ENCODE peak calls at places on chromosome 5, in eight cellular contexts. One of them, this sample, is unnamed.
A peak's percentile ranks its signal among the peaks of the same experiment; 100 is the strongest.

GRCh38 chr5:98978528-98978927 is 49.7 kb upstream of the CHD1 start:
- DNase-seq in cardiac muscle cell: no peak
- DNase-seq in lower lobe of right lung: no peak
- DNase-seq in DND-41: no peak
- DNase-seq in Peyer's patch: no peak
- DNase-seq in BJ: no peak
- DNase-seq in progenitor cell of endocrine pancreas: no peak
- DNase-seq in NB4: no peak
- DNase-seq in this sample: no peak

GRCh38 chr5:132498152-132498551 is 7.6 kb upstream of the IRF1 start:
- DNase-seq in NB4: no peak
- DNase-seq in lower lobe of right lung: no peak
- DNase-seq in progenitor cell of endocrine pancreas: no peak
- DNase-seq in Peyer's patch: peak; percentile 50
- DNase-seq in cardiac muscle cell: no peak
- DNase-seq in DND-41: no peak
- DNase-seq in BJ: no peak
- DNase-seq in this sample: no peak

GRCh38 chr5:129771058-129771838 is 23.4 kb downstream of the MINAR2 start:
- DNase-seq in cardiac muscle cell: peak; percentile 80
- DNase-seq in DND-41: peak; percentile 52
- DNase-seq in lower lobe of right lung: no peak
- DNase-seq in progenitor cell of endocrine pancreas: peak; percentile 34
- DNase-seq in NB4: peak; percentile 62
- DNase-seq in Peyer's patch: no peak
- DNase-seq in BJ: no peak
- DNase-seq in this sample: peak; percentile 34

GRCh38 chr5:149303210-149303609 is 31.6 kb downstream of the AFAP1L1 start:
- DNase-seq in Peyer's patch: no peak
- DNase-seq in BJ: no peak
- DNase-seq in DND-41: no peak
- DNase-seq in NB4: no peak
- DNase-seq in progenitor cell of endocrine pancreas: no peak
- DNase-seq in lower lobe of right lung: no peak
- DNase-seq in cardiac muscle cell: no peak
- DNase-seq in this sample: no peak

GRCh38 chr5:172414618-172415599 is 39.4 kb downstream of the SH3PXD2B start:
- DNase-seq in BJ: no peak
- DNase-seq in DND-41: no peak
- DNase-seq in progenitor cell of endocrine pancreas: no peak
- DNase-seq in Peyer's patch: no peak
- DNase-seq in NB4: no peak
- DNase-seq in lower lobe of right lung: no peak
- DNase-seq in cardiac muscle cell: no peak
- DNase-seq in this sample: no peak

GRCh38 chr5:156147948-156148285 is 179.0 kb upstream of the SGCD start:
- DNase-seq in DND-41: no peak
- DNase-seq in lower lobe of right lung: no peak
- DNase-seq in Peyer's patch: no peak
- DNase-seq in NB4: no peak
- DNase-seq in BJ: peak; percentile 20
- DNase-seq in cardiac muscle cell: no peak
- DNase-seq in progenitor cell of endocrine pancreas: no peak
- DNase-seq in this sample: no peak

GRCh38 chr5:14630706-14631105 is 33.8 kb upstream of the OTULIN start:
- DNase-seq in cardiac muscle cell: no peak
- DNase-seq in NB4: no peak
- DNase-seq in DND-41: no peak
- DNase-seq in BJ: no peak
- DNase-seq in Peyer's patch: no peak
- DNase-seq in lower lobe of right lung: no peak
- DNase-seq in progenitor cell of endocrine pancreas: no peak
- DNase-seq in this sample: no peak

GRCh38 chr5:80125022-80125961 is 90.1 kb downstream of the THBS4 start:
- DNase-seq in BJ: no peak
- DNase-seq in lower lobe of right lung: no peak
- DNase-seq in progenitor cell of endocrine pancreas: no peak
- DNase-seq in NB4: no peak
- DNase-seq in DND-41: no peak
- DNase-seq in Peyer's patch: no peak
- DNase-seq in cardiac muscle cell: no peak
- DNase-seq in this sample: peak; percentile 59

GRCh38 chr5:132226516-132227234 is 978 bp downstream of the P4HA2 start:
- DNase-seq in lower lobe of right lung: no peak
- DNase-seq in BJ: no peak
- DNase-seq in Peyer's patch: no peak
- DNase-seq in DND-41: no peak
- DNase-seq in cardiac muscle cell: no peak
- DNase-seq in NB4: no peak
- DNase-seq in progenitor cell of endocrine pancreas: no peak
- DNase-seq in this sample: no peak

GRCh38 chr5:39164016-39164415 is 55.3 kb downstream of the FYB1 start:
- DNase-seq in DND-41: peak; percentile 70
- DNase-seq in BJ: no peak
- DNase-seq in Peyer's patch: no peak
- DNase-seq in NB4: peak; percentile 15
- DNase-seq in lower lobe of right lung: no peak
- DNase-seq in progenitor cell of endocrine pancreas: no peak
- DNase-seq in cardiac muscle cell: no peak
- DNase-seq in this sample: no peak

GRCh38 chr5:169649486-169649885 is 12.4 kb downstream of the DOCK2 start:
- DNase-seq in lower lobe of right lung: no peak
- DNase-seq in BJ: no peak
- DNase-seq in DND-41: no peak
- DNase-seq in Peyer's patch: no peak
- DNase-seq in progenitor cell of endocrine pancreas: no peak
- DNase-seq in cardiac muscle cell: no peak
- DNase-seq in NB4: no peak
- DNase-seq in this sample: no peak

GRCh38 chr5:134257176-134257575 is 31.3 kb upstream of the PPP2CA start:
- DNase-seq in progenitor cell of endocrine pancreas: no peak
- DNase-seq in DND-41: no peak
- DNase-seq in BJ: no peak
- DNase-seq in lower lobe of right lung: no peak
- DNase-seq in NB4: no peak
- DNase-seq in cardiac muscle cell: no peak
- DNase-seq in Peyer's patch: no peak
- DNase-seq in this sample: no peak

GRCh38 chr5:81826128-81826527 is 75.2 kb upstream of the SSBP2 start:
- DNase-seq in BJ: no peak
- DNase-seq in progenitor cell of endocrine pancreas: no peak
- DNase-seq in cardiac muscle cell: no peak
- DNase-seq in lower lobe of right lung: no peak
- DNase-seq in Peyer's patch: no peak
- DNase-seq in NB4: no peak
- DNase-seq in DND-41: no peak
- DNase-seq in this sample: no peak

GRCh38 chr5:125085797-125086505 is 339.5 kb upstream of the ZNF608 start:
- DNase-seq in DND-41: no peak
- DNase-seq in BJ: no peak
- DNase-seq in lower lobe of right lung: no peak
- DNase-seq in Peyer's patch: no peak
- DNase-seq in NB4: no peak
- DNase-seq in cardiac muscle cell: no peak
- DNase-seq in progenitor cell of endocrine pancreas: no peak
- DNase-seq in this sample: no peak

GRCh38 chr5:173829826-173830225 is 58.3 kb upstream of the CPEB4 start:
- DNase-seq in Peyer's patch: no peak
- DNase-seq in progenitor cell of endocrine pancreas: no peak
- DNase-seq in BJ: no peak
- DNase-seq in cardiac muscle cell: no peak
- DNase-seq in lower lobe of right lung: no peak
- DNase-seq in NB4: peak; percentile 32
- DNase-seq in DND-41: no peak
- DNase-seq in this sample: no peak

GRCh38 chr5:144209421-144209820 is 38.7 kb downstream of the KCTD16 start:
- DNase-seq in Peyer's patch: no peak
- DNase-seq in BJ: no peak
- DNase-seq in lower lobe of right lung: no peak
- DNase-seq in NB4: peak; percentile 6
- DNase-seq in cardiac muscle cell: no peak
- DNase-seq in progenitor cell of endocrine pancreas: no peak
- DNase-seq in DND-41: no peak
- DNase-seq in this sample: no peak

GRCh38 chr5:140549237-140550144 is 2.0 kb downstream of the EIF4EBP3 start:
- DNase-seq in progenitor cell of endocrine pancreas: no peak
- DNase-seq in NB4: peak; percentile 93
- DNase-seq in cardiac muscle cell: peak; percentile 28
- DNase-seq in DND-41: peak; percentile 45
- DNase-seq in lower lobe of right lung: no peak
- DNase-seq in BJ: no peak
- DNase-seq in Peyer's patch: no peak
- DNase-seq in this sample: no peak

GRCh38 chr5:7047862-7048261 is 334.6 kb downstream of the TENT4A start:
- DNase-seq in lower lobe of right lung: no peak
- DNase-seq in cardiac muscle cell: no peak
- DNase-seq in DND-41: no peak
- DNase-seq in NB4: no peak
- DNase-seq in Peyer's patch: no peak
- DNase-seq in progenitor cell of endocrine pancreas: no peak
- DNase-seq in BJ: no peak
- DNase-seq in this sample: no peak

GRCh38 chr5:55597014-55597981 is 62.5 kb upstream of the PLPP1 start:
- DNase-seq in progenitor cell of endocrine pancreas: no peak
- DNase-seq in cardiac muscle cell: no peak
- DNase-seq in Peyer's patch: no peak
- DNase-seq in NB4: no peak
- DNase-seq in lower lobe of right lung: no peak
- DNase-seq in DND-41: no peak
- DNase-seq in BJ: no peak
- DNase-seq in this sample: no peak

GRCh38 chr5:110112355-110112754 is 422.6 kb downstream of the MAN2A1 start:
- DNase-seq in cardiac muscle cell: no peak
- DNase-seq in NB4: no peak
- DNase-seq in Peyer's patch: no peak
- DNase-seq in lower lobe of right lung: no peak
- DNase-seq in BJ: no peak
- DNase-seq in progenitor cell of endocrine pancreas: no peak
- DNase-seq in DND-41: no peak
- DNase-seq in this sample: no peak

GRCh38 chr5:137696481-137696880 is 39.4 kb downstream of the KLHL3 start:
- DNase-seq in Peyer's patch: no peak
- DNase-seq in cardiac muscle cell: no peak
- DNase-seq in DND-41: no peak
- DNase-seq in lower lobe of right lung: no peak
- DNase-seq in NB4: no peak
- DNase-seq in progenitor cell of endocrine pancreas: no peak
- DNase-seq in BJ: no peak
- DNase-seq in this sample: no peak

GRCh38 chr5:127562252-127562651 is 44.8 kb downstream of the PRRC1 start:
- DNase-seq in progenitor cell of endocrine pancreas: no peak
- DNase-seq in Peyer's patch: no peak
- DNase-seq in BJ: no peak
- DNase-seq in NB4: peak; percentile 54
- DNase-seq in lower lobe of right lung: no peak
- DNase-seq in DND-41: no peak
- DNase-seq in cardiac muscle cell: peak; percentile 57
- DNase-seq in this sample: no peak
- TF ChIP-seq CTCF in progenitor cell of endocrine pancreas: peak; percentile 53
- TF ChIP-seq CTCF in Peyer's patch: no peak
- TF ChIP-seq CTCF in BJ: peak; percentile 23
- TF ChIP-seq CTCF in NB4: peak; percentile 19
- TF ChIP-seq CTCF in lower lobe of right lung: peak; percentile 23
- TF ChIP-seq CTCF in DND-41: peak; percentile 40
- TF ChIP-seq CTCF in cardiac muscle cell: peak; percentile 35
- TF ChIP-seq CTCF in this sample: peak; percentile 23

GRCh38 chr5:32753051-32753450 is 41.9 kb downstream of the NPR3 start:
- DNase-seq in NB4: no peak
- DNase-seq in lower lobe of right lung: no peak
- DNase-seq in BJ: peak; percentile 33
- DNase-seq in DND-41: no peak
- DNase-seq in progenitor cell of endocrine pancreas: no peak
- DNase-seq in cardiac muscle cell: no peak
- DNase-seq in Peyer's patch: no peak
- DNase-seq in this sample: no peak

GRCh38 chr5:32754251-32754650 is 43.1 kb downstream of the NPR3 start:
- DNase-seq in Peyer's patch: no peak
- DNase-seq in NB4: no peak
- DNase-seq in cardiac muscle cell: no peak
- DNase-seq in DND-41: no peak
- DNase-seq in lower lobe of right lung: no peak
- DNase-seq in progenitor cell of endocrine pancreas: no peak
- DNase-seq in BJ: no peak
- DNase-seq in this sample: no peak

GRCh38 chr5:32753765-32754164 is 42.6 kb downstream of the NPR3 start:
- DNase-seq in NB4: no peak
- DNase-seq in lower lobe of right lung: no peak
- DNase-seq in cardiac muscle cell: no peak
- DNase-seq in BJ: no peak
- DNase-seq in progenitor cell of endocrine pancreas: no peak
- DNase-seq in DND-41: no peak
- DNase-seq in Peyer's patch: no peak
- DNase-seq in this sample: no peak
- TF ChIP-seq CTCF in NB4: no peak
- TF ChIP-seq CTCF in lower lobe of right lung: no peak
- TF ChIP-seq CTCF in cardiac muscle cell: no peak
- TF ChIP-seq CTCF in BJ: no peak
- TF ChIP-seq CTCF in progenitor cell of endocrine pancreas: no peak
- TF ChIP-seq CTCF in DND-41: no peak
- TF ChIP-seq CTCF in Peyer's patch: no peak
- TF ChIP-seq CTCF in this sample: no peak

GRCh38 chr5:93891491-93892480 is 150.4 kb upstream of the POU5F2 start:
- DNase-seq in progenitor cell of endocrine pancreas: no peak
- DNase-seq in BJ: no peak
- DNase-seq in NB4: no peak
- DNase-seq in Peyer's patch: no peak
- DNase-seq in lower lobe of right lung: no peak
- DNase-seq in cardiac muscle cell: peak; percentile 64
- DNase-seq in DND-41: no peak
- DNase-seq in this sample: no peak

GRCh38 chr5:93892481-93892880 is 151.1 kb upstream of the POU5F2 start:
- DNase-seq in lower lobe of right lung: no peak
- DNase-seq in DND-41: no peak
- DNase-seq in progenitor cell of endocrine pancreas: no peak
- DNase-seq in cardiac muscle cell: no peak
- DNase-seq in BJ: no peak
- DNase-seq in Peyer's patch: no peak
- DNase-seq in NB4: no peak
- DNase-seq in this sample: no peak

GRCh38 chr5:93893050-93893449 is 151.7 kb upstream of the POU5F2 start:
- DNase-seq in progenitor cell of endocrine pancreas: no peak
- DNase-seq in lower lobe of right lung: no peak
- DNase-seq in cardiac muscle cell: no peak
- DNase-seq in BJ: no peak
- DNase-seq in Peyer's patch: no peak
- DNase-seq in DND-41: no peak
- DNase-seq in NB4: no peak
- DNase-seq in this sample: no peak

GRCh38 chr5:93890657-93891056 is 149.3 kb upstream of the POU5F2 start:
- DNase-seq in progenitor cell of endocrine pancreas: no peak
- DNase-seq in Peyer's patch: no peak
- DNase-seq in cardiac muscle cell: peak; percentile 70
- DNase-seq in NB4: no peak
- DNase-seq in BJ: no peak
- DNase-seq in lower lobe of right lung: no peak
- DNase-seq in DND-41: no peak
- DNase-seq in this sample: no peak

GRCh38 chr5:93894471-93895354 is 153.3 kb upstream of the POU5F2 start:
- DNase-seq in NB4: peak; percentile 9
- DNase-seq in DND-41: no peak
- DNase-seq in progenitor cell of endocrine pancreas: no peak
- DNase-seq in Peyer's patch: no peak
- DNase-seq in BJ: no peak
- DNase-seq in lower lobe of right lung: no peak
- DNase-seq in cardiac muscle cell: no peak
- DNase-seq in this sample: no peak
- TF ChIP-seq CTCF in NB4: peak; percentile 39
- TF ChIP-seq CTCF in DND-41: peak; percentile 69
- TF ChIP-seq CTCF in progenitor cell of endocrine pancreas: peak; percentile 42
- TF ChIP-seq CTCF in Peyer's patch: peak; percentile 29
- TF ChIP-seq CTCF in BJ: peak; percentile 59
- TF ChIP-seq CTCF in lower lobe of right lung: peak; percentile 33
- TF ChIP-seq CTCF in cardiac muscle cell: peak; percentile 53
- TF ChIP-seq CTCF in this sample: peak; percentile 31

GRCh38 chr5:126544087-126544740 is 50.8 kb downstream of the ALDH7A1 start:
- DNase-seq in progenitor cell of endocrine pancreas: no peak
- DNase-seq in BJ: no peak
- DNase-seq in NB4: peak; percentile 60
- DNase-seq in Peyer's patch: no peak
- DNase-seq in lower lobe of right lung: no peak
- DNase-seq in DND-41: peak; percentile 32
- DNase-seq in cardiac muscle cell: peak; percentile 29
- DNase-seq in this sample: peak; percentile 55
- TF ChIP-seq CTCF in progenitor cell of endocrine pancreas: peak; percentile 58
- TF ChIP-seq CTCF in BJ: peak; percentile 65
- TF ChIP-seq CTCF in NB4: peak; percentile 77
- TF ChIP-seq CTCF in Peyer's patch: peak; percentile 34
- TF ChIP-seq CTCF in lower lobe of right lung: peak; percentile 35
- TF ChIP-seq CTCF in DND-41: peak; percentile 73
- TF ChIP-seq CTCF in cardiac muscle cell: peak; percentile 61
- TF ChIP-seq CTCF in this sample: peak; percentile 59